ENCODE peak calls at places on chromosomes 11 and 22, in nine cellular contexts. R is right lobe of liver, S is HCT116, A is upper lobe of left lung, H is testis, L is HepG2, Z is body of pancreas, I is stomach, T is prostate gland. C is an unnamed sample. For H3K4me1, the result is how much of the 10 kb centered on the place peaks cover.

GRCh38 chr11:73988227-73988626 is 5.6 kb upstream of the UCP2 start:
- DNase-seq in R (peak), S (no peak), A (no peak), H (no peak), L (peak), Z (no peak), I (no peak), T (no peak), C (no peak)

GRCh38 chr22:46528121-46528610 is 9.3 kb downstream of the CELSR1 start:
- DNase-seq in R (no peak), S (peak), A (peak), H (no peak), L (peak), Z (no peak), I (no peak), T (peak), C (no peak)

GRCh38 chr22:46830001-46830715 is 67.7 kb downstream of the TBC1D22A start:
- DNase-seq in R (no peak), S (no peak), A (no peak), H (peak), L (no peak), Z (no peak), I (peak), T (peak), C (no peak)

GRCh38 chr11:19849947-19850593 is 137.4 kb downstream of the NAV2 start:
- DNase-seq in R (no peak), S (no peak), A (no peak), H (no peak), L (no peak), Z (no peak), I (no peak), T (no peak), C (no peak)

GRCh38 chr11:126871792-126872191 is 128.8 kb downstream of the KIRREL3 start:
- DNase-seq in R (no peak), S (no peak), A (no peak), H (no peak), L (peak), Z (no peak), I (no peak), T (no peak), C (no peak)

GRCh38 chr11:125903753-125904659 is at the start of gene DDX25:
- DNase-seq in R (no peak), S (no peak), A (no peak), H (peak), L (no peak), Z (no peak), I (no peak), T (no peak), C (no peak)

GRCh38 chr22:22709719-22710445 is 65.5 kb downstream of the GGTLC2 start:
- DNase-seq in R (peak), S (no peak), A (no peak), H (peak), L (no peak), Z (peak), I (no peak), T (no peak), C (peak)

GRCh38 chr11:120431633-120432032 is 79.9 kb upstream of the GRIK4 start:
- DNase-seq in R (no peak), S (peak), A (no peak), H (no peak), L (peak), Z (no peak), I (no peak), T (no peak), C (no peak)

GRCh38 chr11:83157755-83158473 is 983 bp downstream of the PCF11 start:
- DNase-seq in R (peak), S (no peak), A (peak), H (peak), L (peak), Z (peak), I (peak), T (peak), C (peak)

GRCh38 chr22:23243006-23243573 is 62.8 kb downstream of the BCR start:
- DNase-seq in R (no peak), S (no peak), A (no peak), H (no peak), L (no peak), Z (no peak), I (no peak), T (no peak), C (no peak)

GRCh38 chr11:112285918-112286317 is 25.3 kb upstream of the PLET1 start:
- DNase-seq in R (no peak), S (no peak), A (no peak), H (no peak), L (no peak), Z (no peak), I (no peak), T (no peak), C (no peak)

GRCh38 chr11:119518746-119519382 is 95.9 kb upstream of the THY1 start:
- DNase-seq in R (no peak), S (no peak), A (no peak), H (no peak), L (no peak), Z (no peak), I (no peak), T (no peak), C (no peak)

GRCh38 chr11:44957051-44957515 is 6.4 kb upstream of the TP53I11 start:
- DNase-seq in R (peak), S (no peak), A (no peak), H (peak), L (no peak), Z (no peak), I (no peak), T (no peak), C (no peak)
- H3K4me3 ChIP-seq in R (peak), S (no peak), A (no peak), H (no peak), L (no peak), Z (no peak), I (no peak), T (no peak), C (no peak)

GRCh38 chr11:31369348-31370329 is at the start of the genes DCDC1 and DNAJC24:
- DNase-seq in R (peak), S (peak), A (peak), H (peak), L (peak), Z (peak), I (peak), T (peak), C (peak)
- TF ChIP-seq POLR2A in R (no peak), S (peak), A (peak), H (no peak), L (peak), Z (no peak), I (no peak), T (peak), C (no peak)

DNA sequence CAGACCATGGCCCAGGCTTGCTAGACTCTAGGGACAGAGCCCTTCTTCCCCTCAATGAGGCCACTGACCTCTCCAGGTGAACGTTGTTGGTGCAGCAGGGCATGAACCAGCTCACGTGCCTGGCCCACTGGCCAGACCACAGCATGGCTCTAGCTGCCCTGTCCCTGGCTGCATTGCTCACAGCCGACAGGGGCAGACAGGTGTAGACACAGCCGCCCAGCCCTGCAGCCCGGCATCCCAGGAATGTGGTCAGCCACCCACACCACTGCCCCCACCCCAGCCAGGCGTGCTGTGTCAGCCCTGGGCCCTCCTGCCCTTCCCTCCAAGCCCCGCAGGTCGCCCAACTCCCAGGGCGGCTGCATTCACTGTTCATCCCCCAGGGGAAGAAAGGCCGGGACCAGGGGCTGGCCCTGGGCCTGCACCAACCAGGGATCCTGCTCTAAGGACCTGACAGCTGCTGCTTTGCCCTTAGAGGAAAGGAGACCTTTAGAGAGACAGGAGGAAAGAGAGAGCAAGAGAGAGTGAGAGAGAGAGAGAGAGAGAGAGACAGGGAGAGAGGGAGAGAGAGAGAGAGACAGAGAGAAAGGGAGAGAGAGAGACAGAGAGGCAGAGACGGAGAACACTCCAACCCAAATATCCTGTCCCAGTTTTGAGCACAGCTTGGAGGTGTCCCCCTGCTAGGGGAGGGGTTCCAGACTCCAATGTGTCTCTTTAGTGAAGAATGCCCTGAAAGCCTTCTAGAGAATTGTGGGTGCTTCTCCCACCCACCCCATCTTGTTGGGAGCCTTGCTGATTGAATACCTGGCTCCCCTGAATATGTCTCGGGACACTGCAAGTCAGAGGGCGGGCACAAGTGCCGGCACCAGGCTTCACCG is 44.2 kb upstream of the LINC01488 start:
- DNase-seq in R (peak), S (no peak), A (no peak), H (no peak), L (peak), Z (peak), I (no peak), T (no peak), C (no peak)
- H3K4me1 ChIP-seq in R (under half), S (under half), A (under half), H (under half), L (half or more), Z (under half), I (under half), T (under half), C (under half)

GRCh38 chr11:68373810-68374501 is 61.6 kb downstream of the LRP5 start:
- DNase-seq in R (no peak), S (no peak), A (no peak), H (peak), L (peak), Z (peak), I (peak), T (peak), C (no peak)

GRCh38 chr11:68372625-68373024 is 60.2 kb downstream of the LRP5 start:
- DNase-seq in R (no peak), S (no peak), A (no peak), H (no peak), L (no peak), Z (no peak), I (no peak), T (no peak), C (no peak)

GRCh38 chr11:68375337-68375736 is 62.9 kb downstream of the LRP5 start:
- DNase-seq in R (no peak), S (no peak), A (no peak), H (no peak), L (no peak), Z (no peak), I (no peak), T (no peak), C (no peak)

GRCh38 chr11:68373189-68373809 is 60.9 kb downstream of the LRP5 start:
- DNase-seq in R (no peak), S (no peak), A (no peak), H (peak), L (no peak), Z (no peak), I (no peak), T (no peak), C (no peak)

DNA sequence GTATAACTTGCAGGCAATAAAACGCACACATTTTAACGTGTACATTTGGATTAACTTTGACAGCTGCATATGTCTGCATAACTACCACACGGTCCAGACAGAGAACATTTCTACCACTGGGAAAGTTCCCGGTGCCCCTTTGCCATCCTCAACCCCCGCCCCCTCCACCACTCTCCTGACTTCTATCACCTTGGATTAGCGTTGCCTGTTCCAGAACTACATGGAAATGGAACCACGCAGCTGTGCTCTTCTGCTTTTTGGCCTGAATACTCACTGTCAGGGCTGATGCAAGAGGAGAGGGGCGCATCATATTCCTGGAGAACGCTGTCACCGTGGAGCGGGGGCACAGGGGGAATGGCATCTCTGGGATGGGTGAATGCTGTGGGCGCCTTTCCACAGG is 62.1 kb downstream of the LRP5 start:
- DNase-seq in R (no peak), S (no peak), A (no peak), H (no peak), L (no peak), Z (no peak), I (no peak), T (no peak), C (no peak)
- H3K4me3 ChIP-seq in R (no peak), S (no peak), A (no peak), H (no peak), L (no peak), Z (no peak), I (no peak), T (no peak), C (peak)

GRCh38 chr11:117908959-117909610 is 20.1 kb downstream of the TMPRSS13 start:
- DNase-seq in R (no peak), S (no peak), A (no peak), H (no peak), L (no peak), Z (no peak), I (no peak), T (no peak), C (no peak)

GRCh38 chr11:117906710-117907109 is 22.5 kb downstream of the TMPRSS13 start:
- DNase-seq in R (no peak), S (no peak), A (no peak), H (no peak), L (no peak), Z (no peak), I (no peak), T (no peak), C (no peak)

GRCh38 chr11:117908261-117908895 is 20.8 kb downstream of the TMPRSS13 start:
- DNase-seq in R (no peak), S (no peak), A (peak), H (no peak), L (no peak), Z (no peak), I (no peak), T (no peak), C (no peak)

GRCh38 chr11:117905524-117905923 is 23.7 kb downstream of the TMPRSS13 start:
- DNase-seq in R (no peak), S (no peak), A (no peak), H (no peak), L (no peak), Z (no peak), I (no peak), T (no peak), C (no peak)

GRCh38 chr11:117907276-117908110 is 21.7 kb downstream of the TMPRSS13 start:
- DNase-seq in R (no peak), S (peak), A (peak), H (peak), L (peak), Z (peak), I (peak), T (peak), C (peak)
- TF ChIP-seq POLR2A in R (no peak), S (peak), A (no peak), H (no peak), L (no peak), Z (no peak), I (no peak), T (peak), C (no peak)

GRCh38 chr11:63532799-63533475 is 3.7 kb upstream of the PLAAT4 start:
- DNase-seq in R (no peak), S (no peak), A (no peak), H (no peak), L (no peak), Z (no peak), I (no peak), T (no peak), C (no peak)
- H3K4me1 ChIP-seq in R (under half), S (under half), A (under half), H (under half), L (under half), Z (under half), I (under half), T (under half), C (under half)

DNA sequence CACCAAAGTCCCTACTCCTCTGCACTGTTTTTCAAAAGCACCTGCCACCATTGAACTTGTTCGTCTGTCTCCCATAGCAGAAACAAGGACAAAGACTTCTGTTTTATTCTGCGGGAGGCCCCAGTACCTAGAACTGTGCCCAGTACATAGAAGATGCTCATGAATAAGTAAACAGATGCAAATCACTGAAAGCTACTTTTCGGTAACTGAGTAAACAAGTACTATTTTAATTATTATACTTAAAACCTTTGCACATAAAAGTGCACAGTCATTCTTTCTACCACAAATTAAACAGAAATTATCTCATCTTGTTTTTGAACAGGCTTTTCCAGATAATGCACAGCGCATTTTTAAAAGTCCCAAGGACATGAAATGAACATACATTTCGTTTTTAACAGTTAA is 3.8 kb downstream of the NAP1L4 start:
- DNase-seq in R (no peak), S (no peak), A (no peak), H (no peak), L (no peak), Z (no peak), I (no peak), T (no peak), C (no peak)
- H3K4me3 ChIP-seq in R (no peak), S (no peak), A (no peak), H (no peak), L (no peak), Z (no peak), I (peak), T (no peak), C (peak)